ENCODE peak calls at places on chromosomes 2 and 18, in nine cellular contexts. L is H54, S is lower leg skin, B is HCT116, O is NB4, R is stomach, I is prostate gland, Y is uterus, N is adrenal gland. V is an unnamed sample.

GRCh38 chr2:47771211-47771610 is 11.7 kb upstream of the MSH6 start:
- DNase-seq in L (peak; percentile 71), S (no peak), B (peak; percentile 83), O (peak; percentile 53), R (no peak), I (no peak), Y (no peak), N (peak; percentile 30), V (no peak)

GRCh38 chr2:25379535-25379934 is 37.8 kb upstream of the DNMT3A start:
- DNase-seq in L (no peak), S (no peak), B (no peak), O (no peak), R (peak; percentile 16), I (no peak), Y (no peak), N (no peak), V (no peak)

GRCh38 chr2:103161456-103162289 is 399.8 kb downstream of the TMEM182 start:
- DNase-seq in L (peak; percentile 29), S (no peak), B (peak; percentile 16), O (peak; percentile 54), R (peak; percentile 36), I (peak; percentile 10), Y (no peak), N (peak; percentile 36), V (no peak)

GRCh38 chr2:116264872-116265271 is 1549.6 kb upstream of the DDX18 start:
- DNase-seq in L (no peak), S (no peak), B (no peak), O (no peak), R (no peak), I (no peak), Y (no peak), N (no peak), V (no peak)

GRCh38 chr18:76450912-76451421 is 44.1 kb downstream of the ZNF516 start:
- DNase-seq in L (no peak), S (no peak), B (no peak), O (peak; percentile 47), R (no peak), I (no peak), Y (no peak), N (peak; percentile 69), V (peak; percentile 55)

GRCh38 chr2:174492963-174493431 is 6.2 kb upstream of the GPR155 start:
- DNase-seq in L (no peak), S (no peak), B (no peak), O (peak; percentile 89), R (no peak), I (no peak), Y (no peak), N (no peak), V (no peak)

GRCh38 chr2:9666306-9666705 is 35.5 kb upstream of the YWHAQ start:
- DNase-seq in L (no peak), S (no peak), B (no peak), O (no peak), R (no peak), I (no peak), Y (no peak), N (no peak), V (no peak)

GRCh38 chr2:23092831-23093230 is 292.1 kb upstream of the KLHL29 start:
- DNase-seq in L (no peak), S (no peak), B (no peak), O (peak; percentile 27), R (no peak), I (no peak), Y (no peak), N (no peak), V (no peak)

GRCh38 chr18:23716516-23716915 is 27.3 kb downstream of the LAMA3 start:
- DNase-seq in L (no peak), S (no peak), B (no peak), O (no peak), R (no peak), I (no peak), Y (no peak), N (no peak), V (no peak)

GRCh38 chr2:190763901-190764514 is 115.1 kb downstream of the NAB1 start:
- DNase-seq in L (peak; percentile 47), S (no peak), B (no peak), O (no peak), R (no peak), I (no peak), Y (no peak), N (no peak), V (no peak)

GRCh38 chr2:203814661-203815540 is 52.7 kb upstream of the CTLA4 start:
- DNase-seq in L (peak; percentile 44), S (peak; percentile 43), B (peak; percentile 50), O (peak; percentile 77), R (peak; percentile 54), I (peak; percentile 40), Y (peak; percentile 39), N (peak; percentile 31), V (peak; percentile 40)

GRCh38 chr2:177600917-177601316 is 208.3 kb downstream of the AGPS start:
- DNase-seq in L (no peak), S (no peak), B (no peak), O (no peak), R (no peak), I (no peak), Y (no peak), N (no peak), V (no peak)

GRCh38 chr2:96927420-96928171 is 57.7 kb upstream of the SEMA4C start:
- DNase-seq in L (no peak), S (peak; percentile 82), B (no peak), O (no peak), R (peak; percentile 56), I (peak; percentile 90), Y (peak; percentile 64), N (no peak), V (peak; percentile 87)

GRCh38 chr18:68667121-68667520 is 47.8 kb downstream of the TMX3 start:
- DNase-seq in L (no peak), S (no peak), B (no peak), O (no peak), R (no peak), I (no peak), Y (no peak), N (no peak), V (no peak)

DNA sequence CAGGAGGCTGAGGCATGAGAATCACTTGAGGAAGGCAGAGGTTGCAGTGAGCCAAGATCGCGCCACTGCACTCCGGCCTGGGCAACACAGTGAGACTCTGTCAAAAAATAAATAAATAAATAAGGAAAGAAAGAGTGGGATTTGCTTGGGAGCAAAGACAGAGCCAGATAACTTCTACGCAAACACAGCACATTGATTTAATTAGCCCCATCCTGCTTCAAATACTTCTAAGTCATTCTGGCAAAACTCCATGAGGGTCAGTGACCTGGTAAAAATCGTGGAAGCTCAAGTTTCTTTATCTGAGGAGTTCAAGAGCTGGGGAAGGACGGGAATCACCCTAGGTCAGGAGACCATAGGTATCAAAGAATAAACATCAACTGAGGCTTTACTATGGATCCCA is 70.6 kb upstream of the TCF7L1 start:
- DNase-seq in L (no peak), S (no peak), B (no peak), O (no peak), R (no peak), I (no peak), Y (no peak), N (no peak), V (no peak)
- TF ChIP-seq POLR2A in L (no peak), S (no peak), B (no peak), O (no peak), R (no peak), I (no peak), Y (no peak), N (no peak), V (no peak)

GRCh38 chr2:101624706-101625332 is 72.7 kb upstream of the MAP4K4 start:
- DNase-seq in L (no peak), S (no peak), B (no peak), O (no peak), R (no peak), I (no peak), Y (no peak), N (no peak), V (no peak)

GRCh38 chr2:101625387-101625786 is 72.1 kb upstream of the MAP4K4 start:
- DNase-seq in L (no peak), S (no peak), B (no peak), O (peak; percentile 45), R (no peak), I (no peak), Y (no peak), N (no peak), V (no peak)

GRCh38 chr2:101619191-101619591 is 78.3 kb upstream of the MAP4K4 start:
- DNase-seq in L (no peak), S (peak; percentile 58), B (no peak), O (peak; percentile 76), R (peak; percentile 40), I (no peak), Y (peak; percentile 35), N (peak; percentile 26), V (peak; percentile 23)

GRCh38 chr2:101622210-101622609 is 75.3 kb upstream of the MAP4K4 start:
- DNase-seq in L (no peak), S (no peak), B (no peak), O (no peak), R (no peak), I (no peak), Y (no peak), N (no peak), V (no peak)

DNA sequence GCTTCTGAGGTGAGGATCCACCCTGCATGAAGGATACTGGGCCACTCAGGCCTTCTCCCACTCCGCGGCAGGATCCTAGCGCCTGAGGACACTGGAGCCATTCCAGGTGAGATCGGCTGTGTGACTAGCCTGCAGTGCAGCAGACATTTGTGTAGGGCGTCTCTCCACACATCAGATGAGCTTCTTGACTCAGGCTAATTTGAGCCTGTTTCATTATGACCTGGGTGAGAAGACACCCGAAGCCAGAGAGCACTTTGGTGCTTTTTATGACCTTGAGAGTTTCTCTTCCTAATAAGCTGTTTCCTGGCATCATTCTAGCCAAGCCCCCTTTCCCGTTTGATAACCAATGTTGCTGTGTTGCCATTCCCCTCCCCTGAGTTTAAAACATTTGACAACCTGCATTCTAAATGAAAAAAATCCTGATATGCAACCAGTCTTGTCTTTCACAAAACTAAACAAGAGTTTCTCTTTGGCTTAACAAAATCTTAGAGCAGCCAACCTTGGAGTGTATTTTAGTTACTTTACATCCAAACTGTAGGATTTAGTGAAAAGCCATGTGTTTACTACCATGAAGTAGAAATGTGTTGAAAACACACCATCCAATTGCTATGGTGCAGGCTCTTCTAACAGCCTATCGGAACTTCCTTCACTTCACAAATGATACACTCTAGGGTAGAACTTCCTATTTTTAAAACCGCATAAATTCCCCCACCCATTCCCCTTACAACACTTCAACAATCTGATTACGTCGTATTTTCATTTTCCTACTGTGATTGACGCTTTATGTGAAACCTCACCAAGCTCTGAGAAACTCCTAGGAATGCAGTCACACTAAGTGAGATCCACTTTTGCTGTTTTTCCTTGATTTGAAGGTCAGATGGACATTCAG is 74.6 kb upstream of the MAP4K4 start:
- DNase-seq in L (no peak), S (no peak), B (no peak), O (peak; percentile 87), R (no peak), I (no peak), Y (no peak), N (no peak), V (no peak)
- TF ChIP-seq POLR2A in L (no peak), S (no peak), B (no peak), O (no peak), R (no peak), I (no peak), Y (no peak), N (no peak), V (no peak)

GRCh38 chr18:2905802-2906521 is 59.2 kb downstream of the EMILIN2 start:
- DNase-seq in L (no peak), S (peak; percentile 54), B (peak; percentile 33), O (peak; percentile 82), R (peak; percentile 50), I (no peak), Y (peak; percentile 73), N (peak; percentile 57), V (peak; percentile 34)
- TF ChIP-seq POLR2A in L (no peak), S (no peak), B (peak; percentile 75), O (no peak), R (no peak), I (no peak), Y (peak; percentile 42), N (no peak), V (no peak)

GRCh38 chr18:44680271-44681038 is at the start of gene SETBP1:
- DNase-seq in L (no peak), S (peak; percentile 43), B (no peak), O (no peak), R (peak; percentile 76), I (peak; percentile 66), Y (peak; percentile 80), N (peak; percentile 29), V (peak; percentile 71)
- TF ChIP-seq POLR2A in L (no peak), S (no peak), B (no peak), O (no peak), R (no peak), I (peak; percentile 11), Y (no peak), N (no peak), V (peak; percentile 41)